ENCODE peak calls at places on chromosomes 1 and 21, in eight cellular contexts. G is sigmoid colon; J is GM12865; W is B cell; N is CD4-positive, alpha-beta T cell; R is thoracic aorta; L is adrenal gland; D is IMR-90. P is an unnamed sample.

GRCh38 chr1:100361249-100362089 is 9.2 kb downstream of the CDC14A start:
- DNase-seq in G (no peak), L (no peak), D (no peak), R (no peak), N (no peak), J (no peak), W (no peak), P (no peak)

GRCh38 chr1:30892671-30893073 is 15.9 kb downstream of the SDC3 start:
- DNase-seq in L (peak; percentile 87), N (no peak), W (no peak), G (no peak), J (no peak), R (no peak), D (no peak), P (no peak)

GRCh38 chr21:45045481-45045880 is 28.9 kb upstream of the ADARB1 start:
- DNase-seq in W (no peak), D (no peak), R (no peak), G (no peak), L (no peak), J (no peak), N (no peak), P (no peak)

GRCh38 chr1:222404710-222405109 is 143.2 kb downstream of the HHIPL2 start:
- DNase-seq in N (no peak), W (peak; percentile 3), G (no peak), D (no peak), J (peak; percentile 63), R (no peak), L (no peak), P (no peak)

GRCh38 chr1:222777463-222777862 is 37.4 kb upstream of the DISP1 start:
- DNase-seq in N (no peak), L (no peak), W (no peak), D (peak; percentile 17), J (no peak), G (no peak), R (no peak), P (no peak)

GRCh38 chr21:17463441-17463840 is 49.4 kb upstream of the CXADR start:
- DNase-seq in J (no peak), W (no peak), G (no peak), D (peak; percentile 97), R (no peak), L (peak; percentile 82), N (no peak), P (no peak)

GRCh38 chr1:29502225-29502755 is 266.0 kb downstream of the PTPRU start:
- DNase-seq in J (no peak), N (no peak), W (no peak), L (no peak), D (no peak), R (no peak), G (peak; percentile 15), P (no peak)

GRCh38 chr1:201059871-201060555 is 36.5 kb upstream of the KIF21B start:
- DNase-seq in G (no peak), N (no peak), W (no peak), J (no peak), D (no peak), L (no peak), R (no peak), P (no peak)

GRCh38 chr1:165225650-165226049 is 130.9 kb downstream of the LMX1A start:
- DNase-seq in L (no peak), R (no peak), W (no peak), J (no peak), D (no peak), G (no peak), N (no peak), P (no peak)

DNA sequence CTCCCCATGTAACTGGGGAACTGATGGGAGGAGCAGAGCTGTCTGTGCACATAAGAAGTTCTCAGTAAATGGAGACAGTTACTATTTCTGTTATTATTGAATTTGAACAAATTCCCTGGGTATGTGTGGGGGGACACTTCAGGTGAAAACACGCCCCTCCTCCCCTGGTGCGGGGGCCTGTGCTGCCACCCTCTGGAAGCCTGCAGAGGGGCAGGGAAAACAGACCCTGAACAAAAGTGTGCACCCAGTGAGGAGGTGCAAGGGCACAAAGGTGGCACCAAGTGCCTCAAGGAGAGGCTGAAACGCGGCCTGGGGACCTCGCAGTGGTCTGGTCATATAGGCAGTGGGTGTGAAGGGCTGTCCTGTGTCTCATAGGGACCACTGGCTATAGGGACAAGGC is 18.2 kb upstream of the NADK start:
- DNase-seq in N (peak; percentile 28), G (no peak), D (no peak), W (peak; percentile 42), R (no peak), L (no peak), J (no peak), P (no peak)
- TF ChIP-seq CTCF in N (peak; percentile 30), G (no peak), D (peak; percentile 14), W (peak; percentile 36), R (no peak), L (no peak), J (peak; percentile 19), P (peak; percentile 51)

DNA sequence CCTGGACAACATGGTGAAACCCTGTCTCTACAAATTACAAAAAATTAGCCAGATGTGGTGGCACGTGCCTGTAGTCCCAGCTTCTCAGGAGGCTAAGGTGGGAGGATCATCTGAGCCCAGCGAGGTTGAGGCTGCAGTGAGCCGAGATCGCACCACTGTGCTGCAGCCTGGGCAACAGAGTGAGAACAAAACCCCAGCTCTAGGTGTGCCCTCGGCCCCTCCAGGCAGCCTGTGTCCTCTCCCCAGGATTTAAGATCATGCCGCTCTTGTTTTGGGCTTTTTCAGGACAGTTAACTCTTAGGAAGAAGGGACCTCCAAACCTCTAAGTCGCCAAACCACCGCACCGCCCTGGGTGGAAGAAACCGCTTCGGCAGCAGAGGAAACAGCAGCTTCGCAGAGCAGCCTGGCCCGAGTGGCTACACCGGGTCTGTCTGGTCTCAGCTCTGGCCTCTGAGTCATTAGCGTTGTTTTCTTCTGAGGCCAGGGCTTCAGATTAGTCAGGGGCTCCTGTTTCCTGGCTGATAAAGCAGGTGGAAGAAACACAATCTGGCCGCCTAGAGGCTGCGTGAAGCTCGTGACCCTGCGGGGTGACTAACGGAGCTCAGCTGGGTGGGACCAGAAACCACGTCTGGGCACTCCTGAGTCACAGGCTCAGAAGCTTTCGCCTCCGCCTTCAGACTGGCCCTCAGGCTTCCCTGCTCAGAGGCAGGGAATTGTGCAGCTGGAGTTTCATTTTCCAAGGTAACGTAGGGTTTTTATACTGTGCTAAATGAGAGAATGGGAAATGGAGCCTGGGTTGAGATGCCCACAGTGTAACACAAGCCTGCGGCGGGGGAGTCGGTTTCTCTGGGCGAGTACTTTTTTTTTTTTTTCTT is 44.7 kb downstream of the CHAF1B start:
- DNase-seq in R (peak; percentile 84), G (peak; percentile 90), L (peak; percentile 97), D (peak; percentile 100), N (peak; percentile 66), J (peak; percentile 88), W (peak; percentile 49), P (peak; percentile 97)
- TF ChIP-seq CTCF in R (no peak), G (no peak), L (peak; percentile 37), D (no peak), N (no peak), J (peak; percentile 21), W (no peak), P (no peak)

GRCh38 chr1:40362699-40363098 is 10.8 kb upstream of the SMAP2 start:
- DNase-seq in L (no peak), D (peak; percentile 69), G (no peak), N (no peak), W (no peak), R (no peak), J (no peak), P (no peak)

GRCh38 chr1:40361637-40362036 is 11.9 kb upstream of the SMAP2 start:
- DNase-seq in N (no peak), D (no peak), W (no peak), J (no peak), G (no peak), R (no peak), L (no peak), P (no peak)

GRCh38 chr1:40360631-40361030 is 12.9 kb upstream of the SMAP2 start:
- DNase-seq in G (no peak), W (no peak), L (no peak), D (no peak), R (no peak), N (no peak), J (no peak), P (no peak)

GRCh38 chr1:40362199-40362598 is 11.3 kb upstream of the SMAP2 start:
- DNase-seq in R (no peak), D (no peak), N (no peak), J (no peak), L (no peak), G (no peak), W (no peak), P (no peak)

DNA sequence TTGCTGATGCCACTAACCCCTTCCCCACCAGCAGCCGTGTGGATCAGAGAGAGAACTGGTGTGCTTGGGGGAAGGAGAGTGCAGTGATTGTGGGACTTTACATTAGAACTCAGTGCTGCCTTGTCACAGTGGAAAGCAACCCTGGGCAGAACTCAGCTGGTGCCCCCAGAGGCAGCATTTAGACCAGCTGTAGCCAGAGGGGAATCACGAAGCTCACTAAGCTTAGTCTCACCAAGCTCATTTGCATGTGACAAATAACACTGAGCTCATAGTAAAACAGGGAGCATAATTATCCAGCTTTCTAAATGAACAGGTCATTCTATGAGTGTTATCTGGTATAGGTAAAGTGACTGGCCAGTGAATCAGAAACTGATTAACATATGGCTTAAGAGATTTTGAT is 9.8 kb upstream of the SMAP2 start:
- DNase-seq in J (peak; percentile 78), N (no peak), R (no peak), G (no peak), W (peak; percentile 71), L (no peak), D (no peak), P (no peak)
- TF ChIP-seq CTCF in J (peak; percentile 20), N (no peak), R (no peak), G (no peak), W (peak; percentile 54), L (no peak), D (no peak), P (no peak)

DNA sequence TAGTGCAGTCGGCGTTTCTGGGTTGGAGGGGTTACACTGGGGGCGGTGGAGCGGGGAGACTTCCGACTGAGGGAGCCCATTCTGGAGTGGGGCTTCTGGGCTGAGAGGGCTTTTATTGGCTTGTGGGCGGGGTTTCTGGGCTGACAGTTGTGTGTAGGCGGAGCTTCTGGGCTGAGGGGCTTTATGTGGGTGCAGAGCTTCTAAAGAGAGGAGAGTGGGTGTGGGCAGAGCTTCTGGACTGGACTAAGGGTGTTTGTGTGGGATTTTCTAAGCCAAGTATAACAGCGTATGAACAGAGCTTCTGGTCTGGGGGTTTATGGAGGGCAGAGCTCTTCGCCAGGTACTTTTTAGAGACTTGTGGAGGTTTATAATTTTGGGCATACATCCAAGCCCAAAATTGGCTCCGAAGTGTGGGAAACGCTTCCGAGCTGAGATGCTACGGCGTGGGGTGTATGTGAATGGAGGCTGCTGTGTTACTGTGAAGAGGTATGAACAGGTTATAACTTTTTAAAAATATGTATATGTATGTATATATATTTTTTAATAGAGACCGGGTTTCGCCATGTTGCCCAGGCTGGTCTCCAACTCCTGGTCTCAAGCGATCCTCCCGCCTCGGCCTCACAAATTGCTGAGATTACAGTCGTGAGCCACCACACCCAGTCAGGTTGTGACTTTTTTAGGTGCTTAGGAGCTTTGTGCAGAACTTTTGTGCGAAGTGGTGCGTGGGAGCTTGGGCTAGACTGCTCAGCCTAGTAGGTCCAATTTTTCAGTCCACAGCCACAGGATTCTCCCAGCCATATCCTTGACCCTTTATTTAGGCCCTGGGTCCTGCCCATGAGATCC is 869 bp downstream of the TMEM39B start:
- DNase-seq in R (no peak), N (no peak), G (no peak), D (no peak), J (no peak), L (no peak), W (no peak), P (no peak)
- TF ChIP-seq CTCF in R (no peak), N (no peak), G (no peak), D (no peak), J (peak; percentile 8), L (no peak), W (peak; percentile 24), P (no peak)

P was measured in CD14-positive monocyte.